ENCODE peak calls at places on chromosomes 2 and 18, in ten cellular contexts. O is NCI-H2081; V is fibroblast of the conjunctiva; H is NCI-H774; D is hepatic stellate cell; K is effector memory CD8-positive, alpha-beta T cell; T is KG1; A is stimulated activated CD4-positive, alpha-beta T cell treated with anti-CD3 and anti-CD28 coated beads, Interleukin-15, amount 100 ng/mL, for 1 hour; N is T follicular helper cell; S is lung. Q is an unnamed sample.

GRCh38 chr2:70233892-70234291 is 14.5 kb downstream of the TIA1 start:
- DNase-seq in O (no peak), V (no peak), H (no peak), D (no peak), K (no peak), T (no peak), A (no peak), N (no peak), S (no peak), Q (no peak)

GRCh38 chr2:177930916-177931315 is 141.7 kb downstream of the PDE11A start:
- DNase-seq in O (no peak), V (no peak), H (no peak), D (no peak), K (no peak), T (no peak), A (no peak), N (no peak), S (no peak), Q (no peak)

GRCh38 chr2:142398212-142398611 is 267.4 kb upstream of the LRP1B start:
- DNase-seq in O (no peak), V (no peak), H (no peak), D (no peak), K (no peak), T (no peak), A (no peak), N (no peak), S (no peak), Q (no peak)

GRCh38 chr2:234827096-234827860 is 124.5 kb upstream of the SH3BP4 start:
- DNase-seq in O (no peak), V (no peak), H (no peak), D (no peak), K (no peak), T (no peak), A (no peak), N (no peak), S (no peak), Q (no peak)

GRCh38 chr2:101706121-101706818 is 8.8 kb downstream of the MAP4K4 start:
- DNase-seq in O (no peak), V (no peak), H (no peak), D (no peak), K (no peak), T (no peak), A (no peak), N (no peak), S (no peak), Q (no peak)

GRCh38 chr2:72211777-72212515 is 64.3 kb upstream of the CYP26B1 start:
- DNase-seq in O (no peak), V (no peak), H (no peak), D (no peak), K (no peak), T (no peak), A (no peak), N (no peak), S (no peak), Q (no peak)

GRCh38 chr18:38010971-38011370 is 445.4 kb upstream of the CELF4 start:
- DNase-seq in O (no peak), V (no peak), H (no peak), D (no peak), K (no peak), T (no peak), A (no peak), N (no peak), S (no peak), Q (no peak)

GRCh38 chr2:98521266-98521665 is 76.6 kb downstream of the INPP4A start:
- DNase-seq in O (no peak), V (no peak), H (no peak), D (no peak), K (no peak), T (no peak), A (no peak), N (no peak), S (no peak), Q (no peak)

GRCh38 chr2:238362611-238363010 is 42.3 kb downstream of the TRAF3IP1 start:
- DNase-seq in O (no peak), V (no peak), H (no peak), D (no peak), K (no peak), T (no peak), A (no peak), N (no peak), S (no peak), Q (no peak)

GRCh38 chr2:206442854-206443734 is at the start of gene ADAM23:
- DNase-seq in O (peak; percentile 71), V (no peak), H (peak; percentile 68), D (peak; percentile 70), K (no peak), T (no peak), A (peak; percentile 20), N (peak; percentile 15), S (no peak), Q (no peak)

GRCh38 chr2:59589881-59590280 is 963.6 kb downstream of the BCL11A start:
- DNase-seq in O (no peak), V (no peak), H (no peak), D (no peak), K (no peak), T (no peak), A (no peak), N (no peak), S (no peak), Q (no peak)

GRCh38 chr2:204880928-204881327 is 335.7 kb downstream of the PARD3B start:
- DNase-seq in O (no peak), V (no peak), H (no peak), D (no peak), K (no peak), T (no peak), A (no peak), N (no peak), S (no peak), Q (no peak)

GRCh38 chr2:11722249-11723060 is 24.0 kb upstream of the LPIN1 start:
- DNase-seq in O (no peak), V (no peak), H (no peak), D (no peak), K (no peak), T (no peak), A (no peak), N (no peak), S (no peak), Q (no peak)

GRCh38 chr2:146804288-146804687 is 1040.5 kb upstream of the ACVR2A start:
- DNase-seq in O (no peak), V (no peak), H (no peak), D (no peak), K (no peak), T (no peak), A (no peak), N (no peak), S (no peak), Q (no peak)

GRCh38 chr2:214320211-214320610 is 90.6 kb upstream of the VWC2L start:
- DNase-seq in O (no peak), V (no peak), H (no peak), D (no peak), K (no peak), T (no peak), A (no peak), N (no peak), S (no peak), Q (no peak)

Q was measured in GDM1.